ENCODE peak calls at places on chromosomes 13 and 19, in four cellular contexts. O, A, S and G are unnamed samples. For H3K4me1, the result is how much of the 10 kb centered on the place peaks cover.

GRCh38 chr13:107590556-107590955 is 624.8 kb downstream of the LIG4 start:
- DNase-seq in O (no peak), A (peak), S (no peak), G (no peak)

GRCh38 chr19:5349041-5349440 is 8.4 kb upstream of the PTPRS start:
- DNase-seq in A (no peak), O (no peak), S (no peak), G (no peak)

GRCh38 chr19:13865578-13866462 is 11.1 kb upstream of the NANOS3 start:
- DNase-seq in O (no peak), A (no peak), S (peak), G (no peak)

GRCh38 chr13:33349996-33350826 is 64.7 kb upstream of the STARD13 start:
- DNase-seq in O (peak), A (peak), S (peak), G (peak)

GRCh38 chr19:18366027-18366435 is 19.9 kb upstream of the GDF15 start:
- DNase-seq in A (no peak), O (no peak), S (no peak), G (no peak)

GRCh38 chr19:17289489-17289888 is 7.8 kb downstream of the ANKLE1 start:
- DNase-seq in O (peak), A (peak), S (peak), G (peak)

GRCh38 chr19:49338691-49339363 is 3.6 kb downstream of the CD37 start:
- DNase-seq in S (peak), A (peak), O (peak), G (peak)

GRCh38 chr13:73828811-73829210 is 305.4 kb downstream of the KLF12 start:
- DNase-seq in A (peak), S (no peak), O (no peak), G (no peak)

GRCh38 chr13:34627905-34628682 is 314.0 kb upstream of the NBEA start:
- DNase-seq in S (no peak), A (no peak), O (no peak), G (no peak)

GRCh38 chr13:24670927-24671326 is 9.3 kb upstream of the ATP12A start:
- DNase-seq in O (no peak), S (no peak), A (peak), G (peak)

GRCh38 chr19:31354316-31354715 is 5.1 kb upstream of the TSHZ3 start:
- DNase-seq in O (no peak), S (no peak), A (no peak), G (no peak)

GRCh38 chr19:38717855-38718254 is 26.4 kb downstream of the CAPN12 start:
- DNase-seq in O (no peak), A (no peak), S (peak), G (no peak)
- H3K4me1 ChIP-seq in O (under half), A (under half), S (under half), G (under half)

DNA sequence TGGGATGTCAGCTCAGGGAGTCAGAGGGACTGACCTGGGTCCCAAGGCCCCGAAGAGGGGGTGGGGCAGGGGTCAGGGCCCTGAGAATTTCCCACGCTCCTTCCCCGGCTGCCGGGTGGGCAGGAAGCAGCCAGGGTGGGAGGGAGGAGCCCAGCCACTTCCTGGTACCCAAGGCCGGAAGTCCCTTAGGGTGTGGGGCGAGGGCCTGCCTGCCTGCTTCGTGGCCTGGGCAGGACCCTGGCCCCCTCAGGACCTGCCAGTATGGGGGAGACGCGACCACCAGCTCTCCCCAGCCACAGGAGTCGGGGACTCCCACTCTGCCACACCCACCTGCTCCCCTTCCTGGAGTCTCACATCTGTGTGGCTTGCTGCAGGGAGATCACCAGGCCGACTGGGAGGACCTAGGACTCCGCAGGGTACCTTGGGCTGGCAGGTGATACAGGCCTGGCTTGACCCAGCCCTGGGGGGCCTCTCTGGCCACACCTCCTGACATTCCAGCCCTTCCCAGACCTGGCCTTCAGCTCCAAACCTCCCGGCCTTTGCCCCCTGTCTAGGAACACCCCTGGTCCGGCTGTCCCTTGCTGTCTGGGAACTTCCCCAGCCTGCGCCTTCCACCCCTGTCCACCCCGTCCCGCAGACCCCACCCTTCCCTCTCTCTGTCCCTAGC is 9.8 kb upstream of the CIRBP start:
- DNase-seq in O (peak), S (peak), A (peak), G (peak)
- H3K4me3 ChIP-seq in O (peak), S (peak), A (no peak), G (no peak)

GRCh38 chr19:7968796-7969559 is 25.5 kb upstream of the TIMM44 start:
- DNase-seq in S (no peak), O (no peak), A (no peak), G (peak)

GRCh38 chr19:7969560-7969949 is 26.1 kb upstream of the TIMM44 start:
- DNase-seq in S (no peak), O (no peak), A (no peak), G (no peak)

GRCh38 chr19:7971553-7972520 is 28.4 kb upstream of the TIMM44 start:
- DNase-seq in S (no peak), O (peak), A (no peak), G (no peak)

GRCh38 chr19:7968008-7968795 is 24.7 kb upstream of the TIMM44 start:
- DNase-seq in S (no peak), A (no peak), O (no peak), G (peak)

GRCh38 chr19:7970716-7971448 is 27.4 kb upstream of the TIMM44 start:
- DNase-seq in S (no peak), A (peak), O (peak), G (no peak)
- TF ChIP-seq CTCF in S (peak), A (peak), O (peak), G (peak)

DNA sequence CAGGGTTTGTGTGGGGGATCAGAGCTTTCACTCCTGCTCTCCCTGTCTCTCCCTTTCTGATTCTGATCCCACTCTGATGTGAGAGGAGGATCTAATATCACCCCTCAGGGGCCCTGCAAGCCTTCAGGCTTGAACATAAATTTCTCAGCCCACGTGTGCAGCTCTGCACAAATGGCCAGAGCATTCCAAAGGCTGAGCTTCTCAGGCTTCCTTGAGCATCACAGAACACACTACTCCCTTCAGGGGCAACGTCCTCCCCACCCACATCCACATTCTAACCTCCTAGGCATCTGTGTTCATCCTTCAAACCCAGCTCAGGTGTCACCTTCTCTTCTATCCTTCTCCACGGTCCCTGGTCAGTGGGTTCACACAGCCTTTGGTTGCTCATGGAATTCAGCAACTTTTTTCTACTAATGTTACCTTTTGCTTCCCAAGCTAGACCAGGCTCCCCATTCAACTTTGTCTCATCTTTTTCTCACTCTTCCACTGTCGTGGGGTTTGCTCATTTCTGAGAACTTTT is 24.4 kb upstream of the DOCK9 start:
- DNase-seq in S (no peak), A (no peak), O (no peak), G (no peak)
- H3K4me1 ChIP-seq in S (under half), A (under half), O (half or more), G (under half)

DNA sequence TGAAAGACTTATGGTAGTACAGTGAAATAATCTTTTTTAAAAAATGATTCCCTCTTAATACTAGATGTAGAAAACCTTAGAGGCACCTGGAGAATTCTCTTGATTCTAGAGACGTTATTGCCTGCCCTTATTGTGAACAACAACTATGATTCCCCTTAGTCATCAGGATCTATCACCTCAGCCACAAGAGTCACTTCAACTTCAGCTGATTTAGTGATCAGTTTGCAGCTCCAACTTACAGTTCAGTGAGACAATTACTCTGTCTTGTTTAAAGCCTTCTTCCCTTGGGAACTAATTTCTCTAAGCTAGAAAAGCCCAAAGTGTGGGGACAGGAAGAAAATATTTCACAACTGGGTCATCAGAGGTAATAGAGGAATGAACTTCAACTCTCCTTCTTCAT is 254.3 kb upstream of the SLITRK1 start:
- DNase-seq in O (no peak), S (no peak), A (no peak), G (no peak)
- H3K4me3 ChIP-seq in O (no peak), S (no peak), A (no peak), G (no peak)